ENCODE peak calls at places on chromosome 22, in six cellular contexts. One of them, this sample, is unnamed.

GRCh38 chr22:29309332-29310064 is 3.0 kb downstream of the GAS2L1 start:
- DNase-seq in endothelial cell of umbilical vein: peak; percentile 64
- DNase-seq in GM12878: no peak
- DNase-seq in HepG2: no peak
- DNase-seq in K562: peak; percentile 32
- DNase-seq in A549: no peak
- DNase-seq in this sample: peak; percentile 33

GRCh38 chr22:32106930-32107329 is 52.2 kb downstream of the C22orf42 start:
- DNase-seq in GM12878: no peak
- DNase-seq in A549: no peak
- DNase-seq in HepG2: no peak
- DNase-seq in K562: no peak
- DNase-seq in endothelial cell of umbilical vein: no peak
- DNase-seq in this sample: peak; percentile 45

GRCh38 chr22:47839586-47840245 is 1077.3 kb downstream of the TBC1D22A start:
- DNase-seq in HepG2: no peak
- DNase-seq in GM12878: no peak
- DNase-seq in A549: no peak
- DNase-seq in K562: no peak
- DNase-seq in endothelial cell of umbilical vein: no peak
- DNase-seq in this sample: no peak

GRCh38 chr22:21938071-21938822 is 14.4 kb downstream of the PPM1F start:
- DNase-seq in K562: peak; percentile 100
- DNase-seq in HepG2: peak; percentile 83
- DNase-seq in A549: peak; percentile 85
- DNase-seq in GM12878: peak; percentile 62
- DNase-seq in endothelial cell of umbilical vein: peak; percentile 95
- DNase-seq in this sample: peak; percentile 96

GRCh38 chr22:30290318-30290678 is 993 bp upstream of the CASTOR1 start:
- DNase-seq in K562: no peak
- DNase-seq in endothelial cell of umbilical vein: peak; percentile 15
- DNase-seq in GM12878: no peak
- DNase-seq in HepG2: no peak
- DNase-seq in A549: no peak
- DNase-seq in this sample: peak; percentile 56

GRCh38 chr22:32584650-32585049 is 110.0 kb downstream of the FBXO7 start:
- DNase-seq in A549: no peak
- DNase-seq in HepG2: no peak
- DNase-seq in K562: no peak
- DNase-seq in GM12878: no peak
- DNase-seq in endothelial cell of umbilical vein: no peak
- DNase-seq in this sample: no peak

GRCh38 chr22:30206964-30207363 is 39.6 kb downstream of the LIF start:
- DNase-seq in GM12878: no peak
- DNase-seq in HepG2: peak; percentile 85
- DNase-seq in endothelial cell of umbilical vein: peak; percentile 21
- DNase-seq in K562: no peak
- DNase-seq in A549: peak; percentile 97
- DNase-seq in this sample: no peak

GRCh38 chr22:35065796-35066218 is at the start of gene ISX:
- DNase-seq in GM12878: no peak
- DNase-seq in K562: peak; percentile 18
- DNase-seq in A549: no peak
- DNase-seq in endothelial cell of umbilical vein: no peak
- DNase-seq in HepG2: peak; percentile 54
- DNase-seq in this sample: peak; percentile 48

GRCh38 chr22:28024422-28024888 is 105.4 kb upstream of the PITPNB start:
- DNase-seq in HepG2: no peak
- DNase-seq in K562: no peak
- DNase-seq in endothelial cell of umbilical vein: no peak
- DNase-seq in GM12878: no peak
- DNase-seq in A549: no peak
- DNase-seq in this sample: no peak

GRCh38 chr22:19038728-19039447 is 83.3 kb downstream of the DGCR2 start:
- DNase-seq in GM12878: no peak
- DNase-seq in endothelial cell of umbilical vein: no peak
- DNase-seq in K562: no peak
- DNase-seq in A549: no peak
- DNase-seq in HepG2: no peak
- DNase-seq in this sample: no peak
- TF ChIP-seq CTCF in GM12878: no peak
- TF ChIP-seq CTCF in endothelial cell of umbilical vein: no peak
- TF ChIP-seq CTCF in K562: peak; percentile 25
- TF ChIP-seq CTCF in A549: no peak
- TF ChIP-seq CTCF in HepG2: no peak
- TF ChIP-seq CTCF in this sample: no peak

GRCh38 chr22:46081036-46081830 is 69.1 kb upstream of the PPARA start:
- DNase-seq in GM12878: no peak
- DNase-seq in endothelial cell of umbilical vein: no peak
- DNase-seq in K562: no peak
- DNase-seq in A549: no peak
- DNase-seq in HepG2: no peak
- DNase-seq in this sample: no peak
- TF ChIP-seq MYC in GM12878: no peak
- TF ChIP-seq MYC in endothelial cell of umbilical vein: no peak
- TF ChIP-seq MYC in K562: no peak
- TF ChIP-seq MYC in A549: no peak
- TF ChIP-seq MYC in HepG2: no peak
- TF ChIP-seq MYC in this sample: no peak

DNA sequence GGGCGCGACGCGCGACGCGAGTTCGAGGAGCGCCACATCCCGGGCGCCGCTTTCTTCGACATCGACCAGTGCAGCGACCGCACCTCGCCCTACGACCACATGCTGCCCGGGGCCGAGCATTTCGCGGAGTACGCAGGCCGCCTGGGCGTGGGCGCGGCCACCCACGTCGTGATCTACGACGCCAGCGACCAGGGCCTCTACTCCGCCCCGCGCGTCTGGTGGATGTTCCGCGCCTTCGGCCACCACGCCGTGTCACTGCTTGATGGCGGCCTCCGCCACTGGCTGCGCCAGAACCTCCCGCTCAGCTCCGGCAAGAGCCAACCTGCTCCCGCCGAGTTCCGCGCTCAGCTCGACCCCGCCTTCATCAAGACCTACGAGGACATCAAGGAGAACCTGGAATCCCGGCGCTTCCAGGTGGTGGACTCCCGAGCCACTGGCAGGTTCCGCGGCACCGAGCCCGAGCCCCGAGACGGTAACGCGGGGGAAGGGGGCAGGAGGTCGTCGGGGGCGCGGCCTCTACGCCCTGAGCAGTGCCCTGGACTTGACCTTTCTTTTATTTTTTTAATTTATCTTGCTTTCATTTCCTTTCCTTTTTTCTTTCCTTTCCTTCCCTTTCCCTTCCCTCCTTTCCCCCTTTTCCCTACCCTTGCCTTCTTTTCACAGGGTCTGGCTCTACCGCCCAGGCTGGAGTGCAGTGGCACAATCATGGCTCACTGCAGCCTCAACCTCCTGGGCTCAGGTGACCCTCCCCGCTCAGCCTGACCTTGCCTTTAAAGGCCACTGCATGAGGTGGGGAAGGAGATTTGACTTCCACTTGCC is 5.0 kb downstream of the MPST start:
- DNase-seq in K562: no peak
- DNase-seq in endothelial cell of umbilical vein: no peak
- DNase-seq in HepG2: no peak
- DNase-seq in A549: no peak
- DNase-seq in GM12878: no peak
- DNase-seq in this sample: no peak
- H3K4me3 ChIP-seq in K562: no peak overlapping the region
- H3K4me3 ChIP-seq in endothelial cell of umbilical vein: no peak overlapping the region
- H3K4me3 ChIP-seq in HepG2: no peak overlapping the region
- H3K4me3 ChIP-seq in A549: no peak overlapping the region
- H3K4me3 ChIP-seq in GM12878: no peak overlapping the region
- H3K4me3 ChIP-seq in this sample: no peak overlapping the region

DNA sequence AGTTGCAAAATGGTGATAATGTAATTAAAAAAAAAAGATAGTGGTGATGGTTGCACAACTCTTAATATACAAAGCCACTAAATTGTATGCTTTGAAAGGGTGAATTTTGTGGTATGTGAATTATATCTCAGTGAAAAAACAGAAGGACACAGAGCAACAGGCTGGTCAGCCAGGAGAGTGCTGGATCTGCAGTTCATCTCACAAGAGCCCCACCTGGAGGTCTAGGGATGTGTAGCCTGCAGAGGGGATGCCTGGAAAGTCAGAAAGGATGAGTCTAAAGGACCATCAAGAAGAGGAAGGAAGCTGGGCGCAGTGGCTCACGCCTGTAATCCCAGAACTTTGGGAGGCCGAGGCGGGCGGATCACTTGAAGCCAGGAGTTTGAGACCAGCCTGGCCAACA is 9.0 kb downstream of the POLR3H start:
- DNase-seq in HepG2: peak; percentile 46
- DNase-seq in GM12878: no peak
- DNase-seq in A549: peak; percentile 52
- DNase-seq in endothelial cell of umbilical vein: no peak
- DNase-seq in K562: peak; percentile 30
- DNase-seq in this sample: no peak
- TF ChIP-seq CTCF in HepG2: peak; percentile 45
- TF ChIP-seq CTCF in GM12878: peak; percentile 21
- TF ChIP-seq CTCF in A549: no peak
- TF ChIP-seq CTCF in endothelial cell of umbilical vein: no peak
- TF ChIP-seq CTCF in K562: peak; percentile 39
- TF ChIP-seq CTCF in this sample: no peak

GRCh38 chr22:44373234-44373633 is 60.5 kb upstream of the SHISAL1 start:
- DNase-seq in endothelial cell of umbilical vein: no peak
- DNase-seq in GM12878: no peak
- DNase-seq in K562: no peak
- DNase-seq in A549: no peak
- DNase-seq in HepG2: no peak
- DNase-seq in this sample: no peak
- TF ChIP-seq MYC in endothelial cell of umbilical vein: no peak
- TF ChIP-seq MYC in GM12878: no peak
- TF ChIP-seq MYC in K562: no peak
- TF ChIP-seq MYC in A549: no peak
- TF ChIP-seq MYC in HepG2: no peak
- TF ChIP-seq MYC in this sample: no peak

GRCh38 chr22:49139492-49140151 is 688.1 kb downstream of the BRD1 start:
- DNase-seq in K562: no peak
- DNase-seq in A549: no peak
- DNase-seq in GM12878: no peak
- DNase-seq in HepG2: no peak
- DNase-seq in endothelial cell of umbilical vein: no peak
- DNase-seq in this sample: no peak

GRCh38 chr22:49136816-49137180 is 690.9 kb downstream of the BRD1 start:
- DNase-seq in HepG2: no peak
- DNase-seq in A549: no peak
- DNase-seq in endothelial cell of umbilical vein: no peak
- DNase-seq in GM12878: no peak
- DNase-seq in K562: no peak
- DNase-seq in this sample: no peak

GRCh38 chr22:49138250-49138790 is 689.4 kb downstream of the BRD1 start:
- DNase-seq in endothelial cell of umbilical vein: no peak
- DNase-seq in K562: no peak
- DNase-seq in A549: no peak
- DNase-seq in GM12878: no peak
- DNase-seq in HepG2: no peak
- DNase-seq in this sample: no peak

GRCh38 chr22:49136041-49136815 is 691.4 kb downstream of the BRD1 start:
- DNase-seq in K562: no peak
- DNase-seq in endothelial cell of umbilical vein: no peak
- DNase-seq in A549: no peak
- DNase-seq in GM12878: no peak
- DNase-seq in HepG2: no peak
- DNase-seq in this sample: no peak

DNA sequence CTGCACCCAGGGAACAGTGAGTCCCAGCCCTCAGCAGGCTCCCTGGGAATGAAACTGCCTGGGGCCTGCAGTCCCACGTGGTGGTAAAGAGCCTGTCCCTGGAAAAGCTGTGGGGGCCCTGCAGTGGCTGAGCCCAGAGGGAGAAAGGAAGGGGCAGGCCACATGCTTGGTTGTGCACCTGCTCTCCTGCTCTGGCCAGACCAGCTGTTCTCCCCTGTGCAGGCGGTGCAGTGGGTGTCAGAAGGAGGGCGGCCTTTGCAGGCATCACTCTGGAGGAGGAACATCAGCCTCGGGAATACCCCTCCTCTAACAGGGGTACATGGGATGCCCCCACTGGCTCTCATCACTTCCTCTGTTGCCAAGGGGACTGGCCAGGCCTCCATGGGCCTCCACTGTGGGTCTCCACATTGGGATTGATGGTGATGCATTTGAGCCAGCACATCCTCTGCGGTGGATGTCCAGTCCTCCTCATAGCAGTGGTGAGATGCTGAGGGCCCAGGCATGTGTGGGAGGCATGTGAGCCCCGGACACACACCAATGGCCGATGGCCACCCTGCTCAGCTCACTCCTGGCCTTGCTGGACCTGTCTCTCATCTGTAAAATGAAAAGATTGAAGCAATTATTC is 690.3 kb downstream of the BRD1 start:
- DNase-seq in HepG2: no peak
- DNase-seq in endothelial cell of umbilical vein: no peak
- DNase-seq in GM12878: no peak
- DNase-seq in A549: no peak
- DNase-seq in K562: no peak
- DNase-seq in this sample: no peak
- H3K4me3 ChIP-seq in HepG2: no peak overlapping the region
- H3K4me3 ChIP-seq in endothelial cell of umbilical vein: no peak overlapping the region
- H3K4me3 ChIP-seq in GM12878: no peak overlapping the region
- H3K4me3 ChIP-seq in A549: no peak overlapping the region
- H3K4me3 ChIP-seq in K562: no peak overlapping the region
- H3K4me3 ChIP-seq in this sample: no peak overlapping the region

GRCh38 chr22:25172153-25172552 is 27.5 kb upstream of the CRYBB3 start:
- DNase-seq in endothelial cell of umbilical vein: peak; percentile 52
- DNase-seq in GM12878: no peak
- DNase-seq in HepG2: peak; percentile 21
- DNase-seq in K562: peak; percentile 11
- DNase-seq in A549: peak; percentile 30
- DNase-seq in this sample: peak; percentile 21
- TF ChIP-seq CTCF in endothelial cell of umbilical vein: peak; percentile 20
- TF ChIP-seq CTCF in GM12878: peak; percentile 51
- TF ChIP-seq CTCF in HepG2: peak; percentile 71
- TF ChIP-seq CTCF in K562: peak; percentile 44
- TF ChIP-seq CTCF in A549: peak; percentile 38
- TF ChIP-seq CTCF in this sample: peak; percentile 22

DNA sequence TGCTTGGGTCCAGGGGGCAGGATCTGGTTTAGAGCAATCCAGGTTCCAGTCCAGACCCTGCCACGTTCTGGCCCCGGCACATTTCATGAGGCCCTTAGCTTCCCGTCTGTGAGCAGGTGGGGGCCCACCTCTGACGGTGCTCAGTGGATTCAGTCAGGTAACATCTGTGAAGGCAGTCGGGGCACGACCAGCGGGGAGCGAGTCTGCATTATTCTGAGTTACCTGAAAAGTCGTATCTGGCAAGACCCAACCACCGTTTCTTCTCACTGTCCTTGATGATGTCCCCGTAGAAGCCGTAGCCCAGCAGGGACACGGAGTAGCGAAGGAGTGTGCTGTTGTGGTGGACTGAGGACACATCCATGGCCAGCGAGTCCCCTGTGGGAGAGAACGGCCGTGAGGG is 39.0 kb downstream of the CERK start:
- DNase-seq in endothelial cell of umbilical vein: no peak
- DNase-seq in HepG2: no peak
- DNase-seq in GM12878: no peak
- DNase-seq in K562: no peak
- DNase-seq in A549: no peak
- DNase-seq in this sample: no peak
- TF ChIP-seq MYC in endothelial cell of umbilical vein: no peak
- TF ChIP-seq MYC in HepG2: no peak
- TF ChIP-seq MYC in GM12878: no peak
- TF ChIP-seq MYC in K562: no peak
- TF ChIP-seq MYC in A549: no peak
- TF ChIP-seq MYC in this sample: no peak

This sample was measured in NB4.